ENCODE peak calls at places on chromosomes 12 and 14, in seven cellular contexts. One of them, this sample, is unnamed.

GRCh38 chr14:98593361-98593761 is 678.6 kb downstream of the BCL11B start:
- DNase-seq in transverse colon: no peak
- DNase-seq in upper lobe of right lung: no peak
- DNase-seq in posterior vena cava: no peak
- DNase-seq in left ventricle myocardium inferior: no peak
- DNase-seq in activated T-helper 1 cell treated with anti-CD3 and anti-CD28 coated beads, Interleukin-2, amount 50 U/mL, for 16 hours: no peak
- DNase-seq in nucleus accumbens: peak
- DNase-seq in this sample: no peak

GRCh38 chr14:61934385-61934784 is 172.2 kb downstream of the SNAPC1 start:
- DNase-seq in transverse colon: no peak
- DNase-seq in upper lobe of right lung: no peak
- DNase-seq in posterior vena cava: no peak
- DNase-seq in left ventricle myocardium inferior: no peak
- DNase-seq in activated T-helper 1 cell treated with anti-CD3 and anti-CD28 coated beads, Interleukin-2, amount 50 U/mL, for 16 hours: no peak
- DNase-seq in nucleus accumbens: no peak
- DNase-seq in this sample: no peak

GRCh38 chr12:60630796-60631195 is 1035.0 kb downstream of the SLC16A7 start:
- DNase-seq in transverse colon: no peak
- DNase-seq in upper lobe of right lung: no peak
- DNase-seq in posterior vena cava: no peak
- DNase-seq in left ventricle myocardium inferior: no peak
- DNase-seq in activated T-helper 1 cell treated with anti-CD3 and anti-CD28 coated beads, Interleukin-2, amount 50 U/mL, for 16 hours: no peak
- DNase-seq in nucleus accumbens: no peak
- DNase-seq in this sample: no peak

GRCh38 chr12:131894981-131895639 is 688 bp downstream of the ULK1 start:
- DNase-seq in transverse colon: peak
- DNase-seq in upper lobe of right lung: peak
- DNase-seq in posterior vena cava: no peak
- DNase-seq in left ventricle myocardium inferior: no peak
- DNase-seq in activated T-helper 1 cell treated with anti-CD3 and anti-CD28 coated beads, Interleukin-2, amount 50 U/mL, for 16 hours: no peak
- DNase-seq in nucleus accumbens: no peak
- DNase-seq in this sample: peak

GRCh38 chr14:95290769-95291440 is 28.8 kb downstream of the CLMN start:
- DNase-seq in transverse colon: peak
- DNase-seq in upper lobe of right lung: no peak
- DNase-seq in posterior vena cava: no peak
- DNase-seq in left ventricle myocardium inferior: peak
- DNase-seq in activated T-helper 1 cell treated with anti-CD3 and anti-CD28 coated beads, Interleukin-2, amount 50 U/mL, for 16 hours: no peak
- DNase-seq in nucleus accumbens: no peak
- DNase-seq in this sample: no peak

GRCh38 chr12:111451649-111452129 is 46.0 kb downstream of the SH2B3 start:
- DNase-seq in transverse colon: no peak
- DNase-seq in upper lobe of right lung: no peak
- DNase-seq in posterior vena cava: no peak
- DNase-seq in left ventricle myocardium inferior: no peak
- DNase-seq in activated T-helper 1 cell treated with anti-CD3 and anti-CD28 coated beads, Interleukin-2, amount 50 U/mL, for 16 hours: no peak
- DNase-seq in nucleus accumbens: no peak
- DNase-seq in this sample: peak

GRCh38 chr14:58848365-58848764 is 210.6 kb downstream of the DACT1 start:
- DNase-seq in transverse colon: no peak
- DNase-seq in upper lobe of right lung: no peak
- DNase-seq in posterior vena cava: no peak
- DNase-seq in left ventricle myocardium inferior: no peak
- DNase-seq in activated T-helper 1 cell treated with anti-CD3 and anti-CD28 coated beads, Interleukin-2, amount 50 U/mL, for 16 hours: no peak
- DNase-seq in nucleus accumbens: no peak
- DNase-seq in this sample: no peak

GRCh38 chr14:31229638-31230229 is 22.1 kb upstream of the HECTD1 start:
- DNase-seq in transverse colon: peak
- DNase-seq in upper lobe of right lung: peak
- DNase-seq in posterior vena cava: no peak
- DNase-seq in left ventricle myocardium inferior: peak
- DNase-seq in activated T-helper 1 cell treated with anti-CD3 and anti-CD28 coated beads, Interleukin-2, amount 50 U/mL, for 16 hours: no peak
- DNase-seq in nucleus accumbens: no peak
- DNase-seq in this sample: peak

GRCh38 chr14:87615822-87616679 is 376.9 kb downstream of the GALC start:
- DNase-seq in transverse colon: peak
- DNase-seq in upper lobe of right lung: no peak
- DNase-seq in posterior vena cava: no peak
- DNase-seq in left ventricle myocardium inferior: peak
- DNase-seq in activated T-helper 1 cell treated with anti-CD3 and anti-CD28 coated beads, Interleukin-2, amount 50 U/mL, for 16 hours: no peak
- DNase-seq in nucleus accumbens: peak
- DNase-seq in this sample: peak

GRCh38 chr14:104887623-104888488 is 22.8 kb downstream of the CEP170B start:
- DNase-seq in transverse colon: no peak
- DNase-seq in upper lobe of right lung: peak
- DNase-seq in posterior vena cava: peak
- DNase-seq in left ventricle myocardium inferior: peak
- DNase-seq in activated T-helper 1 cell treated with anti-CD3 and anti-CD28 coated beads, Interleukin-2, amount 50 U/mL, for 16 hours: no peak
- DNase-seq in nucleus accumbens: no peak
- DNase-seq in this sample: peak

GRCh38 chr14:55581011-55581806 is 1.2 kb downstream of the KTN1 start:
- DNase-seq in transverse colon: peak
- DNase-seq in upper lobe of right lung: peak
- DNase-seq in posterior vena cava: peak
- DNase-seq in left ventricle myocardium inferior: peak
- DNase-seq in activated T-helper 1 cell treated with anti-CD3 and anti-CD28 coated beads, Interleukin-2, amount 50 U/mL, for 16 hours: peak
- DNase-seq in nucleus accumbens: no peak
- DNase-seq in this sample: peak

GRCh38 chr12:104725610-104726009 is 232.5 kb downstream of the SLC41A2 start:
- DNase-seq in transverse colon: no peak
- DNase-seq in upper lobe of right lung: no peak
- DNase-seq in posterior vena cava: no peak
- DNase-seq in left ventricle myocardium inferior: no peak
- DNase-seq in activated T-helper 1 cell treated with anti-CD3 and anti-CD28 coated beads, Interleukin-2, amount 50 U/mL, for 16 hours: no peak
- DNase-seq in nucleus accumbens: no peak
- DNase-seq in this sample: no peak

GRCh38 chr14:104687601-104688504 is 1.6 kb upstream of the INF2 start:
- DNase-seq in transverse colon: peak
- DNase-seq in upper lobe of right lung: peak
- DNase-seq in posterior vena cava: no peak
- DNase-seq in left ventricle myocardium inferior: peak
- DNase-seq in activated T-helper 1 cell treated with anti-CD3 and anti-CD28 coated beads, Interleukin-2, amount 50 U/mL, for 16 hours: no peak
- DNase-seq in nucleus accumbens: no peak
- DNase-seq in this sample: peak

GRCh38 chr12:38919191-38919590 is 13.8 kb upstream of the CPNE8 start:
- DNase-seq in transverse colon: no peak
- DNase-seq in upper lobe of right lung: no peak
- DNase-seq in posterior vena cava: no peak
- DNase-seq in left ventricle myocardium inferior: no peak
- DNase-seq in activated T-helper 1 cell treated with anti-CD3 and anti-CD28 coated beads, Interleukin-2, amount 50 U/mL, for 16 hours: no peak
- DNase-seq in nucleus accumbens: no peak
- DNase-seq in this sample: no peak

GRCh38 chr14:80850197-80850814 is 91.2 kb downstream of the CEP128 start:
- DNase-seq in transverse colon: no peak
- DNase-seq in upper lobe of right lung: no peak
- DNase-seq in posterior vena cava: no peak
- DNase-seq in left ventricle myocardium inferior: no peak
- DNase-seq in activated T-helper 1 cell treated with anti-CD3 and anti-CD28 coated beads, Interleukin-2, amount 50 U/mL, for 16 hours: no peak
- DNase-seq in nucleus accumbens: no peak
- DNase-seq in this sample: no peak

GRCh38 chr14:87002831-87003230 is 990.2 kb downstream of the GALC start:
- DNase-seq in transverse colon: no peak
- DNase-seq in upper lobe of right lung: no peak
- DNase-seq in posterior vena cava: no peak
- DNase-seq in left ventricle myocardium inferior: no peak
- DNase-seq in activated T-helper 1 cell treated with anti-CD3 and anti-CD28 coated beads, Interleukin-2, amount 50 U/mL, for 16 hours: no peak
- DNase-seq in nucleus accumbens: no peak
- DNase-seq in this sample: no peak

GRCh38 chr14:76537912-76538647 is 162.1 kb downstream of the ESRRB start:
- DNase-seq in transverse colon: no peak
- DNase-seq in upper lobe of right lung: no peak
- DNase-seq in posterior vena cava: no peak
- DNase-seq in left ventricle myocardium inferior: no peak
- DNase-seq in activated T-helper 1 cell treated with anti-CD3 and anti-CD28 coated beads, Interleukin-2, amount 50 U/mL, for 16 hours: no peak
- DNase-seq in nucleus accumbens: no peak
- DNase-seq in this sample: peak

GRCh38 chr14:85531594-85532391 is 1.8 kb downstream of the FLRT2 start:
- DNase-seq in transverse colon: no peak
- DNase-seq in upper lobe of right lung: peak
- DNase-seq in posterior vena cava: peak
- DNase-seq in left ventricle myocardium inferior: peak
- DNase-seq in activated T-helper 1 cell treated with anti-CD3 and anti-CD28 coated beads, Interleukin-2, amount 50 U/mL, for 16 hours: no peak
- DNase-seq in nucleus accumbens: no peak
- DNase-seq in this sample: peak

GRCh38 chr12:131905640-131906091 is 11.2 kb downstream of the ULK1 start:
- DNase-seq in transverse colon: no peak
- DNase-seq in upper lobe of right lung: no peak
- DNase-seq in posterior vena cava: no peak
- DNase-seq in left ventricle myocardium inferior: no peak
- DNase-seq in activated T-helper 1 cell treated with anti-CD3 and anti-CD28 coated beads, Interleukin-2, amount 50 U/mL, for 16 hours: no peak
- DNase-seq in nucleus accumbens: no peak
- DNase-seq in this sample: no peak

GRCh38 chr12:66288121-66288520 is 14.2 kb upstream of the HELB start:
- DNase-seq in transverse colon: no peak
- DNase-seq in upper lobe of right lung: no peak
- DNase-seq in posterior vena cava: no peak
- DNase-seq in left ventricle myocardium inferior: no peak
- DNase-seq in activated T-helper 1 cell treated with anti-CD3 and anti-CD28 coated beads, Interleukin-2, amount 50 U/mL, for 16 hours: peak
- DNase-seq in nucleus accumbens: no peak
- DNase-seq in this sample: no peak

GRCh38 chr14:73358187-73358586 is 100.2 kb downstream of the NUMB start:
- DNase-seq in transverse colon: no peak
- DNase-seq in upper lobe of right lung: no peak
- DNase-seq in posterior vena cava: no peak
- DNase-seq in left ventricle myocardium inferior: no peak
- DNase-seq in activated T-helper 1 cell treated with anti-CD3 and anti-CD28 coated beads, Interleukin-2, amount 50 U/mL, for 16 hours: no peak
- DNase-seq in nucleus accumbens: no peak
- DNase-seq in this sample: no peak

GRCh38 chr12:70386771-70387170 is 20.7 kb downstream of the KCNMB4 start:
- DNase-seq in transverse colon: no peak
- DNase-seq in upper lobe of right lung: no peak
- DNase-seq in posterior vena cava: no peak
- DNase-seq in left ventricle myocardium inferior: no peak
- DNase-seq in activated T-helper 1 cell treated with anti-CD3 and anti-CD28 coated beads, Interleukin-2, amount 50 U/mL, for 16 hours: no peak
- DNase-seq in nucleus accumbens: no peak
- DNase-seq in this sample: no peak

GRCh38 chr12:104751024-104751570 is 207.0 kb downstream of the SLC41A2 start:
- DNase-seq in transverse colon: no peak
- DNase-seq in upper lobe of right lung: no peak
- DNase-seq in posterior vena cava: no peak
- DNase-seq in left ventricle myocardium inferior: no peak
- DNase-seq in activated T-helper 1 cell treated with anti-CD3 and anti-CD28 coated beads, Interleukin-2, amount 50 U/mL, for 16 hours: no peak
- DNase-seq in nucleus accumbens: no peak
- DNase-seq in this sample: no peak

GRCh38 chr14:36604757-36605505 is 22.5 kb upstream of the NKX2-8 start:
- DNase-seq in transverse colon: peak
- DNase-seq in upper lobe of right lung: no peak
- DNase-seq in posterior vena cava: no peak
- DNase-seq in left ventricle myocardium inferior: no peak
- DNase-seq in activated T-helper 1 cell treated with anti-CD3 and anti-CD28 coated beads, Interleukin-2, amount 50 U/mL, for 16 hours: no peak
- DNase-seq in nucleus accumbens: no peak
- DNase-seq in this sample: no peak

GRCh38 chr12:39205969-39206368 is 237.0 kb downstream of the KIF21A start:
- DNase-seq in transverse colon: no peak
- DNase-seq in upper lobe of right lung: no peak
- DNase-seq in posterior vena cava: no peak
- DNase-seq in left ventricle myocardium inferior: no peak
- DNase-seq in activated T-helper 1 cell treated with anti-CD3 and anti-CD28 coated beads, Interleukin-2, amount 50 U/mL, for 16 hours: no peak
- DNase-seq in nucleus accumbens: no peak
- DNase-seq in this sample: no peak

GRCh38 chr12:69929531-69929930 is 104.5 kb downstream of the MYRFL start:
- DNase-seq in transverse colon: no peak
- DNase-seq in upper lobe of right lung: no peak
- DNase-seq in posterior vena cava: no peak
- DNase-seq in left ventricle myocardium inferior: no peak
- DNase-seq in activated T-helper 1 cell treated with anti-CD3 and anti-CD28 coated beads, Interleukin-2, amount 50 U/mL, for 16 hours: no peak
- DNase-seq in nucleus accumbens: no peak
- DNase-seq in this sample: no peak

GRCh38 chr12:2239376-2240010 is 186.7 kb downstream of the CACNA1C start:
- DNase-seq in transverse colon: no peak
- DNase-seq in upper lobe of right lung: no peak
- DNase-seq in posterior vena cava: no peak
- DNase-seq in left ventricle myocardium inferior: peak
- DNase-seq in activated T-helper 1 cell treated with anti-CD3 and anti-CD28 coated beads, Interleukin-2, amount 50 U/mL, for 16 hours: no peak
- DNase-seq in nucleus accumbens: no peak
- DNase-seq in this sample: no peak

This sample was measured in sigmoid colon.